ENCODE peak calls at places on chromosomes 7 and 10, in four cellular contexts. V is H1, H is H9, R is mesendoderm. O is an unnamed sample.

GRCh38 chr7:33091111-33091531 is 18.1 kb downstream of the RP9 start:
- DNase-seq in V (no peak), H (no peak), R (no peak), O (peak; percentile 74)

GRCh38 chr7:1925349-1925748 is 255.3 kb downstream of the ELFN1 start:
- DNase-seq in V (no peak), H (no peak), R (peak; percentile 61), O (no peak)

GRCh38 chr10:78805176-78805575 is 263.6 kb upstream of the ZMIZ1 start:
- DNase-seq in V (no peak), H (no peak), R (peak; percentile 90), O (peak; percentile 99)

GRCh38 chr7:66190504-66190857 is 14.7 kb upstream of the TPST1 start:
- DNase-seq in V (no peak), H (no peak), R (no peak), O (no peak)

GRCh38 chr10:8584666-8585065 is 530.2 kb downstream of the GATA3 start:
- DNase-seq in V (no peak), H (no peak), R (no peak), O (no peak)

GRCh38 chr10:3222068-3222467 is 49.5 kb upstream of the PITRM1 start:
- DNase-seq in V (no peak), H (peak; percentile 50), R (peak; percentile 74), O (no peak)

GRCh38 chr7:27774717-27775328 is 34.9 kb downstream of the TAX1BP1 start:
- DNase-seq in V (no peak), H (no peak), R (peak; percentile 29), O (peak; percentile 58)

GRCh38 chr10:58851606-58852005 is 324.8 kb upstream of the PHYHIPL start:
- DNase-seq in V (no peak), H (no peak), R (no peak), O (peak; percentile 19)

GRCh38 chr10:80542053-80542452 is 4.4 kb downstream of the SH2D4B start:
- DNase-seq in V (peak; percentile 14), H (no peak), R (no peak), O (peak; percentile 5)

GRCh38 chr7:30727061-30727945 is 24.6 kb upstream of the INMT start:
- DNase-seq in V (peak; percentile 53), H (peak; percentile 43), R (peak; percentile 21), O (peak; percentile 15)
- H2BK120ac ChIP-seq in V (peak overlapping the region; percentile 30), H (no peak overlapping the region), R (no peak overlapping the region), O (no peak overlapping the region)

GRCh38 chr7:147992698-147993097 is 597.9 kb upstream of the C7orf33 start:
- DNase-seq in V (no peak), H (no peak), R (no peak), O (no peak)
- H4K5ac ChIP-seq in V (no peak overlapping the region), H (no peak overlapping the region), R (no peak overlapping the region), O (no peak overlapping the region)

GRCh38 chr7:3300221-3300650 is 816 bp upstream of the SDK1 start:
- DNase-seq in V (peak; percentile 58), H (peak; percentile 54), R (peak; percentile 66), O (peak; percentile 15)
- H2BK5ac ChIP-seq in V (no peak overlapping the region), H (no peak overlapping the region), R (no peak overlapping the region), O (no peak overlapping the region)

GRCh38 chr7:151381333-151382078 is 28.3 kb downstream of the WDR86 start:
- DNase-seq in V (peak; percentile 84), H (peak; percentile 82), R (peak; percentile 53), O (no peak)

GRCh38 chr7:151381083-151381332 is 28.8 kb downstream of the WDR86 start:
- DNase-seq in V (peak; percentile 69), H (no peak), R (no peak), O (no peak)

GRCh38 chr7:151383638-151384351 is 26.0 kb downstream of the WDR86 start:
- DNase-seq in V (no peak), H (peak; percentile 23), R (no peak), O (no peak)

GRCh38 chr7:151380199-151381082 is 29.4 kb downstream of the WDR86 start:
- DNase-seq in V (no peak), H (no peak), R (no peak), O (no peak)

DNA sequence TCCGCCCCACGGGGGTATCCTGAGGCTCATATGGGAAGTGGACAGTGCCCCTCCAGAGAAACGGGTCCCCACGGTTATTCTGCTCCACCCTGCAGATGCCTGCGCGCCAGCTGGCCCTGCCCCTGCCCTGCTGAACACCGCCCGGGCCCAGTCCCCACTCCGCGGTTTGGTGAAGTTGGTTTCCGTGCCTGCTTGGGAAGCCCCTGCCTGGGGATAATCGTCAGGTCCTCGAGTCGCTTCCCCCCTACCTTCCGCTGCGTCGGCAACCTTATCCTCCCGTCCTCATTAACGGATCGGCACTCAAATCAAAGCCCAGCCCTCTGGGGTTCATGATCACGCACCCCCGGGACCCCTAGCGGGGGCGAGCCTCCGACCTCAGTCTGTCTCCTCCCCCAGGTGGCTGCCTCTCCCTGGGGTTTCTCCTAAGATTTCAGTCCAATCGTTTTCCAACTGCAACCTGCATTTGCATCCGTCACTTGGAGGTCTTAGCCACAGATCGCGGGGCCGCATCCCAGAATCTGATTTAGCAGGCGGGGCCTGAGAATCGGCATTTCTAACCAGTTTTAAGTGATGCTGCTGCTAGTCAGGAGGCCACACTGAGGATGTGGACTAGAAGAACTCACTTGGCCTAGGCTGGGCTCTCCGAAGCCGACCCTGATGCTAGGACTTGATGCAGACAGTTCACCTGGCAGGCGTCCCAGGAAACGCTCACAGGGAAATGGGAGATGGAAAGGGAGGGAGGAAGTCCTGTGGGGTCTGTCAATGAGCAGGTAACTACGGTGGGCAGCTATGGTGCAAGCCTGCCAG is 27.6 kb downstream of the WDR86 start:
- DNase-seq in V (peak; percentile 63), H (peak; percentile 34), R (no peak), O (no peak)
- H2BK120ac ChIP-seq in V (no peak overlapping the region), H (no peak overlapping the region), R (no peak overlapping the region), O (no peak overlapping the region)

GRCh38 chr7:105989686-105990085 is 26.6 kb downstream of the CDHR3 start:
- DNase-seq in V (no peak), H (no peak), R (no peak), O (no peak)
- H4K5ac ChIP-seq in V (no peak overlapping the region), H (no peak overlapping the region), R (no peak overlapping the region), O (no peak overlapping the region)

DNA sequence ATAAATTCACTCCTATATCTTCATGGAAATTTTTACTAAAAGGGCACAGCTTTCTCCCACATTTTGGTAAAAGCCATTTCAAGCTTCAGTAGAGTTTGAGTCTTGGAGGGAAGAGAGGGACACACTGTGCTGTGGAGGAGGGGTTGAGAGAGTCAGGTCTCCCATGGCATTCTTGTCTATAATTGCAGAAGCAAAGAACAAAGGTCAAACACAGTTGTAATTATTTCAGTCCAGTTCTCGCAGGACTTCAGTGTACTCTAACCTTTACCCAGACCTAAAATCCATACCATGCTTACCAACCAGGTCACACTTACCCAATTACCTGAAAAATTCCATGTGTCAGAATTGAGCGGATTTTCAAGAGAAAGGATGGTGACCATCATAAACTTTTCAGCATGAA is 298.4 kb downstream of the XPNPEP1 start:
- DNase-seq in V (no peak), H (no peak), R (no peak), O (no peak)
- H2BK5ac ChIP-seq in V (no peak overlapping the region), H (no peak overlapping the region), R (no peak overlapping the region), O (no peak overlapping the region)

GRCh38 chr10:77189056-77189455 is 448.6 kb downstream of the KCNMA1 start:
- DNase-seq in V (no peak), H (no peak), R (no peak), O (no peak)
- H2BK120ac ChIP-seq in V (no peak overlapping the region), H (no peak overlapping the region), R (no peak overlapping the region), O (no peak overlapping the region)

DNA sequence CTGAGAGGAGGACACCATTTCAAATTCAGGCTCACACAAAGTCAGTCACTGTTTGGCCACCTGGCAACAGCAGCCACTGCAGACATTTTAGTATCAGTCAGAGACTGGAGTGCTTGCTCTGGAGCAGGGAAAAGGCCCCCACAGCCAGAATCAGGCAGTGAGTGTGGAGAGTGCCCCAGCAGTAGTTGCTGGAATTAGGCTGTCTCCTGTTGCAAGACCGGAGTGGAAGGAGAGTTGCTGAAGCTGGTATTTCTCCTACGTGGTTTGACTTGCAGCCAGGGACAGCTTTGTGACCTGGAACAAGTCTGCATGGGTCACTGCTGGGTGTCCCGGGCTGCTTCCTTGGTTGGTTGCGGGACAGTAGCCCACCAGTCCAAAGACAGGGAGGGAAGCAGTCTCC is 78.4 kb upstream of the TMEM168 start:
- DNase-seq in V (no peak), H (no peak), R (no peak), O (no peak)
- H4K5ac ChIP-seq in V (no peak overlapping the region), H (no peak overlapping the region), R (no peak overlapping the region), O (no peak overlapping the region)

GRCh38 chr10:70906031-70906804 is 17.9 kb upstream of the PCBD1 start:
- DNase-seq in V (no peak), H (no peak), R (no peak), O (no peak)

GRCh38 chr10:70908426-70909296 is 20.3 kb upstream of the PCBD1 start:
- DNase-seq in V (no peak), H (no peak), R (no peak), O (no peak)

GRCh38 chr10:70906953-70907618 is 18.7 kb upstream of the PCBD1 start:
- DNase-seq in V (no peak), H (no peak), R (no peak), O (no peak)

GRCh38 chr10:70909326-70909935 is 21.1 kb upstream of the PCBD1 start:
- DNase-seq in V (no peak), H (no peak), R (no peak), O (no peak)

GRCh38 chr10:70907619-70908425 is 19.5 kb upstream of the PCBD1 start:
- DNase-seq in V (no peak), H (no peak), R (no peak), O (no peak)
- H2BK5ac ChIP-seq in V (no peak overlapping the region), H (no peak overlapping the region), R (no peak overlapping the region), O (no peak overlapping the region)